ENCODE peak calls at places on chromosomes 13 and 19, in six cellular contexts. One of them, this sample, is unnamed.

GRCh38 chr19:41848666-41849065 is 3.8 kb downstream of the DMRTC2 start:
- DNase-seq in GM12878: no peak
- DNase-seq in K562: peak; percentile 3
- DNase-seq in A549: no peak
- DNase-seq in endothelial cell of umbilical vein: no peak
- DNase-seq in HepG2: no peak
- DNase-seq in this sample: no peak

GRCh38 chr13:92512852-92513251 is 713.8 kb upstream of the GPC6 start:
- DNase-seq in HepG2: no peak
- DNase-seq in endothelial cell of umbilical vein: no peak
- DNase-seq in K562: no peak
- DNase-seq in A549: no peak
- DNase-seq in GM12878: no peak
- DNase-seq in this sample: no peak

GRCh38 chr13:23959231-23959862 is 62.0 kb upstream of the C1QTNF9B start:
- DNase-seq in endothelial cell of umbilical vein: no peak
- DNase-seq in K562: no peak
- DNase-seq in A549: no peak
- DNase-seq in HepG2: no peak
- DNase-seq in GM12878: no peak
- DNase-seq in this sample: no peak

GRCh38 chr13:49528161-49528560 is 32.4 kb downstream of the PHF11 start:
- DNase-seq in HepG2: no peak
- DNase-seq in K562: no peak
- DNase-seq in endothelial cell of umbilical vein: no peak
- DNase-seq in A549: no peak
- DNase-seq in GM12878: no peak
- DNase-seq in this sample: no peak

GRCh38 chr13:80132741-80133601 is 208.0 kb downstream of the SPRY2 start:
- DNase-seq in endothelial cell of umbilical vein: peak; percentile 84
- DNase-seq in HepG2: peak; percentile 0
- DNase-seq in GM12878: no peak
- DNase-seq in K562: no peak
- DNase-seq in A549: peak; percentile 21
- DNase-seq in this sample: peak; percentile 15

GRCh38 chr19:1183543-1184172 is 9.6 kb upstream of the SBNO2 start:
- DNase-seq in K562: no peak
- DNase-seq in GM12878: peak; percentile 66
- DNase-seq in A549: peak; percentile 81
- DNase-seq in HepG2: peak; percentile 77
- DNase-seq in endothelial cell of umbilical vein: peak; percentile 48
- DNase-seq in this sample: no peak

GRCh38 chr13:23622991-23623390 is 52.8 kb downstream of the TNFRSF19 start:
- DNase-seq in endothelial cell of umbilical vein: no peak
- DNase-seq in GM12878: peak; percentile 36
- DNase-seq in K562: no peak
- DNase-seq in HepG2: no peak
- DNase-seq in A549: no peak
- DNase-seq in this sample: no peak

GRCh38 chr13:71285700-71286099 is 581.3 kb downstream of the DACH1 start:
- DNase-seq in K562: no peak
- DNase-seq in A549: no peak
- DNase-seq in endothelial cell of umbilical vein: no peak
- DNase-seq in GM12878: no peak
- DNase-seq in HepG2: no peak
- DNase-seq in this sample: peak; percentile 25

GRCh38 chr13:113152894-113153809 is 5.3 kb upstream of the PROZ start:
- DNase-seq in HepG2: peak; percentile 36
- DNase-seq in A549: no peak
- DNase-seq in endothelial cell of umbilical vein: no peak
- DNase-seq in GM12878: no peak
- DNase-seq in K562: peak; percentile 32
- DNase-seq in this sample: peak; percentile 23

GRCh38 chr19:14248578-14249011 is 42.6 kb upstream of the ADGRL1 start:
- DNase-seq in K562: peak; percentile 26
- DNase-seq in GM12878: no peak
- DNase-seq in A549: no peak
- DNase-seq in endothelial cell of umbilical vein: peak; percentile 57
- DNase-seq in HepG2: no peak
- DNase-seq in this sample: no peak

GRCh38 chr19:54432144-54432738 is 16.8 kb upstream of the LENG8 start:
- DNase-seq in A549: no peak
- DNase-seq in K562: no peak
- DNase-seq in HepG2: no peak
- DNase-seq in endothelial cell of umbilical vein: no peak
- DNase-seq in GM12878: no peak
- DNase-seq in this sample: no peak

GRCh38 chr13:91132786-91133185 is 214.7 kb upstream of the MIR17HG start:
- DNase-seq in K562: no peak
- DNase-seq in endothelial cell of umbilical vein: peak; percentile 42
- DNase-seq in HepG2: no peak
- DNase-seq in A549: no peak
- DNase-seq in GM12878: no peak
- DNase-seq in this sample: no peak
- TF ChIP-seq MYC in K562: no peak
- TF ChIP-seq MYC in endothelial cell of umbilical vein: no peak
- TF ChIP-seq MYC in HepG2: no peak
- TF ChIP-seq MYC in A549: no peak
- TF ChIP-seq MYC in GM12878: no peak
- TF ChIP-seq MYC in this sample: no peak

GRCh38 chr13:69213331-69213850 is 894.2 kb upstream of the ATXN8OS start:
- DNase-seq in A549: no peak
- DNase-seq in K562: no peak
- DNase-seq in endothelial cell of umbilical vein: no peak
- DNase-seq in GM12878: no peak
- DNase-seq in HepG2: no peak
- DNase-seq in this sample: no peak
- TF ChIP-seq MYC in A549: no peak
- TF ChIP-seq MYC in K562: no peak
- TF ChIP-seq MYC in endothelial cell of umbilical vein: no peak
- TF ChIP-seq MYC in GM12878: no peak
- TF ChIP-seq MYC in HepG2: no peak
- TF ChIP-seq MYC in this sample: no peak

GRCh38 chr19:18613589-18614234 is 1.0 kb downstream of the TMEM59L start:
- DNase-seq in GM12878: no peak
- DNase-seq in endothelial cell of umbilical vein: no peak
- DNase-seq in A549: no peak
- DNase-seq in HepG2: no peak
- DNase-seq in K562: no peak
- DNase-seq in this sample: no peak
- TF ChIP-seq MYC in GM12878: no peak
- TF ChIP-seq MYC in endothelial cell of umbilical vein: no peak
- TF ChIP-seq MYC in A549: no peak
- TF ChIP-seq MYC in HepG2: no peak
- TF ChIP-seq MYC in K562: no peak
- TF ChIP-seq MYC in this sample: no peak

DNA sequence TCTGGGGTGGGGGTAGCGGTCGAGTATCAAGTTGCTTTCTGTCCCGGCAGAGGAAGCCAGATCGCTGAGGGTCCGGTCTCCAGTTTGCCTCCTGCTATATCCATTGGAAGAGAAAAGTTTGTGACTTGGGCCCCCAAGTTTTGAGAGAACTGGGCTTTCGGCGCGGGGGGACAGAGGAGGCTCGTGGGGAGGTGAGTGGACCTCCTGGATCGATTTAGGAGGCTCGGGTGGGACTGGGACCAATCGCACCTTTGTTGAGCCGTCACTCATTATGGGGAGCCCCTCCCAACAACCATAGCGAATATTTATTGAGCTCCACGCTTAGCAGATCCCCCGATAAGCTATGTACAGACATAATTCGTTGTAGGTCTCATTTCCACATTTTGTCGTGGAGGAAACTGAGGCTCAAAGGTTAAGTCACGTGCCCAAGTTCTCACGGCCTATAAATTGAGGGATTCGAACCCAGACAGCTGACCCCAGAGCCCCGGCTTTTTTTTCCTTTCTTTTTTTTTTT is 909 bp downstream of the RFXANK start:
- DNase-seq in A549: no peak
- DNase-seq in HepG2: no peak
- DNase-seq in endothelial cell of umbilical vein: no peak
- DNase-seq in GM12878: no peak
- DNase-seq in K562: peak; percentile 70
- DNase-seq in this sample: no peak
- TF ChIP-seq MYC in A549: no peak
- TF ChIP-seq MYC in HepG2: no peak
- TF ChIP-seq MYC in endothelial cell of umbilical vein: no peak
- TF ChIP-seq MYC in GM12878: no peak
- TF ChIP-seq MYC in K562: no peak
- TF ChIP-seq MYC in this sample: peak; percentile 27

DNA sequence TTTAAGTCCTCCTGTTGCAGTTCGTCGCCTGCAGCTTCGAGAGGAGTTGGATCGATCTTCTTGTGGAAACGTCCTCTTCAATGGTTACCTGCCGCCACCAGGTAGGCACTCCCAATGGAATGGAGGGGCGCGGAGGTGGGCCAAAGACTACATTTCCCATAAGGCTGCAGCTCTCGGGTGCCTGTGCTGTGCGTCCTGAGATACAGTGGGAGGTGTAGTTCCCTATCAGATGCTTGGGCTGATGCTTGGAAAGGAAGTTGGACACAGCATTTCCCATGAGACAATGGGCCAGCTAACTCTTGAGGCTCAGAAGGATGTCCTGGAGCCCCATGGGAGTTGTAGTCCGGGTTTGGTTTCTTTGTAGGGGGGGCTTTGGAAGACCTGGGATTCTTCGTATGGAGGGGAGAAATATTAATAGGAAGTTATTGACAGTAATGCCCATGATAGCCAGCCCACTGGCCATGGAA is 1.8 kb downstream of the SHKBP1 start:
- DNase-seq in K562: peak; percentile 77
- DNase-seq in endothelial cell of umbilical vein: peak; percentile 28
- DNase-seq in GM12878: no peak
- DNase-seq in HepG2: no peak
- DNase-seq in A549: peak; percentile 79
- DNase-seq in this sample: peak; percentile 83
- TF ChIP-seq MYC in K562: peak; percentile 10
- TF ChIP-seq MYC in endothelial cell of umbilical vein: no peak
- TF ChIP-seq MYC in GM12878: no peak
- TF ChIP-seq MYC in HepG2: no peak
- TF ChIP-seq MYC in A549: no peak
- TF ChIP-seq MYC in this sample: no peak

GRCh38 chr13:74406439-74406838 is 272.2 kb upstream of the KLF12 start:
- DNase-seq in endothelial cell of umbilical vein: no peak
- DNase-seq in A549: no peak
- DNase-seq in HepG2: no peak
- DNase-seq in GM12878: no peak
- DNase-seq in K562: no peak
- DNase-seq in this sample: no peak
- TF ChIP-seq MYC in endothelial cell of umbilical vein: no peak
- TF ChIP-seq MYC in A549: no peak
- TF ChIP-seq MYC in HepG2: no peak
- TF ChIP-seq MYC in GM12878: no peak
- TF ChIP-seq MYC in K562: no peak
- TF ChIP-seq MYC in this sample: no peak